ENCODE peak calls at places on chromosomes 13 and 19, in nine cellular contexts. One of them, this sample, is unnamed.

GRCh38 chr19:28737021-28737525 is 475.9 kb downstream of the UQCRFS1 start:
- DNase-seq in transverse colon: no peak
- DNase-seq in Panc1: no peak
- DNase-seq in stomach: no peak
- DNase-seq in sigmoid colon: no peak
- DNase-seq in GM23338: peak; percentile 65
- DNase-seq in prostate gland: no peak
- DNase-seq in GM12878: peak; percentile 3
- DNase-seq in upper lobe of left lung: no peak
- DNase-seq in this sample: no peak

GRCh38 chr19:15289673-15290072 is 42.7 kb downstream of the BRD4 start:
- DNase-seq in transverse colon: no peak
- DNase-seq in GM23338: no peak
- DNase-seq in sigmoid colon: no peak
- DNase-seq in Panc1: no peak
- DNase-seq in upper lobe of left lung: peak; percentile 45
- DNase-seq in GM12878: no peak
- DNase-seq in prostate gland: no peak
- DNase-seq in stomach: no peak
- DNase-seq in this sample: no peak

GRCh38 chr13:108227651-108228272 is 9.6 kb downstream of the ABHD13 start:
- DNase-seq in transverse colon: no peak
- DNase-seq in prostate gland: no peak
- DNase-seq in stomach: no peak
- DNase-seq in GM23338: peak; percentile 43
- DNase-seq in GM12878: no peak
- DNase-seq in sigmoid colon: no peak
- DNase-seq in upper lobe of left lung: no peak
- DNase-seq in Panc1: no peak
- DNase-seq in this sample: no peak

GRCh38 chr19:41939861-41940442 is 11.7 kb upstream of the ERFL start:
- DNase-seq in sigmoid colon: no peak
- DNase-seq in Panc1: no peak
- DNase-seq in upper lobe of left lung: peak; percentile 34
- DNase-seq in GM12878: no peak
- DNase-seq in transverse colon: peak; percentile 62
- DNase-seq in GM23338: peak; percentile 77
- DNase-seq in prostate gland: no peak
- DNase-seq in stomach: peak; percentile 43
- DNase-seq in this sample: no peak

GRCh38 chr13:113120300-113121182 is 2.1 kb upstream of the F10 start:
- DNase-seq in prostate gland: no peak
- DNase-seq in GM23338: no peak
- DNase-seq in GM12878: no peak
- DNase-seq in sigmoid colon: no peak
- DNase-seq in Panc1: no peak
- DNase-seq in transverse colon: no peak
- DNase-seq in upper lobe of left lung: peak; percentile 15
- DNase-seq in stomach: peak; percentile 22
- DNase-seq in this sample: no peak

GRCh38 chr13:66778461-66778860 is 451.7 kb downstream of the PCDH9 start:
- DNase-seq in GM23338: no peak
- DNase-seq in upper lobe of left lung: no peak
- DNase-seq in transverse colon: no peak
- DNase-seq in prostate gland: no peak
- DNase-seq in sigmoid colon: no peak
- DNase-seq in stomach: no peak
- DNase-seq in GM12878: no peak
- DNase-seq in Panc1: no peak
- DNase-seq in this sample: no peak

GRCh38 chr19:403221-404036 is 5.5 kb downstream of the C2CD4C start:
- DNase-seq in Panc1: no peak
- DNase-seq in upper lobe of left lung: peak; percentile 13
- DNase-seq in prostate gland: no peak
- DNase-seq in stomach: no peak
- DNase-seq in transverse colon: no peak
- DNase-seq in sigmoid colon: no peak
- DNase-seq in GM23338: no peak
- DNase-seq in GM12878: no peak
- DNase-seq in this sample: no peak

GRCh38 chr13:23560571-23561089 is 9.6 kb upstream of the TNFRSF19 start:
- DNase-seq in stomach: no peak
- DNase-seq in sigmoid colon: no peak
- DNase-seq in GM12878: no peak
- DNase-seq in prostate gland: no peak
- DNase-seq in GM23338: no peak
- DNase-seq in Panc1: no peak
- DNase-seq in transverse colon: no peak
- DNase-seq in upper lobe of left lung: no peak
- DNase-seq in this sample: no peak

GRCh38 chr13:99215466-99215865 is 14.8 kb downstream of the UBAC2 start:
- DNase-seq in stomach: no peak
- DNase-seq in sigmoid colon: no peak
- DNase-seq in GM12878: no peak
- DNase-seq in transverse colon: no peak
- DNase-seq in prostate gland: no peak
- DNase-seq in upper lobe of left lung: peak; percentile 37
- DNase-seq in GM23338: no peak
- DNase-seq in Panc1: no peak
- DNase-seq in this sample: peak; percentile 87

GRCh38 chr13:97119899-97120745 is 102.0 kb upstream of the MBNL2 start:
- DNase-seq in stomach: no peak
- DNase-seq in Panc1: no peak
- DNase-seq in upper lobe of left lung: no peak
- DNase-seq in prostate gland: no peak
- DNase-seq in transverse colon: no peak
- DNase-seq in GM23338: no peak
- DNase-seq in sigmoid colon: no peak
- DNase-seq in GM12878: no peak
- DNase-seq in this sample: no peak

GRCh38 chr13:23876265-23876664 is 12.9 kb downstream of the MIPEP start:
- DNase-seq in sigmoid colon: no peak
- DNase-seq in Panc1: no peak
- DNase-seq in stomach: no peak
- DNase-seq in prostate gland: no peak
- DNase-seq in transverse colon: peak; percentile 24
- DNase-seq in GM12878: no peak
- DNase-seq in GM23338: peak; percentile 46
- DNase-seq in upper lobe of left lung: no peak
- DNase-seq in this sample: no peak

GRCh38 chr13:59374720-59375119 is 789.0 kb downstream of the DIAPH3 start:
- DNase-seq in sigmoid colon: no peak
- DNase-seq in Panc1: no peak
- DNase-seq in GM12878: no peak
- DNase-seq in transverse colon: no peak
- DNase-seq in GM23338: no peak
- DNase-seq in upper lobe of left lung: no peak
- DNase-seq in stomach: no peak
- DNase-seq in prostate gland: no peak
- DNase-seq in this sample: no peak

GRCh38 chr13:50598338-50598737 is 245.2 kb downstream of the DLEU7 start:
- DNase-seq in sigmoid colon: no peak
- DNase-seq in stomach: no peak
- DNase-seq in Panc1: no peak
- DNase-seq in prostate gland: no peak
- DNase-seq in transverse colon: no peak
- DNase-seq in upper lobe of left lung: no peak
- DNase-seq in GM23338: no peak
- DNase-seq in GM12878: peak; percentile 47
- DNase-seq in this sample: no peak

DNA sequence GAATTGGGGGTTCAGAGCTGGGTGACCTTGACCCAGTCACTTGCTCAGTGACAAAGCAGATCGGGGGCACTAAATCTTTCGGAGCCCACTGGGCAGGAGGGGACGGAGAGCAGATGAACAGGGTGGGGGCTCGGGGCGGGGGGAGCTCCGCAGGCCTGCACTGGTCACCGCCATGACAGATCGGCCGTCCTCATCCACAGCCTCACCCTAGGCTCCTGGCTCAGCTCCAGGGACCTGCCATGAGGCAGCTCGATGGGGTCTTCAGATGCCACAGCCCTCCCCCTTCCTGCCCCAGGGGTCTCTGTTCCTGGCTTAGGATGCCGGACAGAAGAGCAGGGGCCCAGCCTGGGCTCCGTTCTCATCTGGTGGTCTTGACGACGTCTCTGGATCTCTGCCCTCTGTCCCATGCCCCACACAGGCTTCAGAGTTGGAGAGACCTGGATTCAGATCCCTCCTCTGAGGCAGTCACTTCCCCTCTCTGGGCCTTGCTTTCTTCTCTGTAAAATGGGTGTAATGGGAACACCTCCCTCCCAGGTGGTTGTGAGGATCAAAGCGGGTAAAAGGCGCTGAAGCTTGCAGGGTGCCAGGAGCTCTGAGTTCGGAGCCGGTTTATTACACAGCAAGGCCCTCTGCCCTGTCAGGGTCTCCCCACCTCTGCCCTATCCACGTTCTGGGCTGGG is 3.0 kb downstream of the KDM4B start:
- DNase-seq in Panc1: no peak
- DNase-seq in prostate gland: no peak
- DNase-seq in GM12878: no peak
- DNase-seq in transverse colon: no peak
- DNase-seq in sigmoid colon: no peak
- DNase-seq in stomach: no peak
- DNase-seq in upper lobe of left lung: no peak
- DNase-seq in GM23338: no peak
- DNase-seq in this sample: no peak
- H3K27ac ChIP-seq in Panc1: peak overlapping the region; percentile 39
- H3K27ac ChIP-seq in prostate gland: peak overlapping the region; percentile 92
- H3K27ac ChIP-seq in GM12878: no peak overlapping the region
- H3K27ac ChIP-seq in transverse colon: no peak overlapping the region
- H3K27ac ChIP-seq in sigmoid colon: peak overlapping the region; percentile 69
- H3K27ac ChIP-seq in stomach: peak overlapping the region; percentile 52
- H3K27ac ChIP-seq in upper lobe of left lung: no peak overlapping the region
- H3K27ac ChIP-seq in GM23338: peak overlapping the region; percentile 55
- H3K27ac ChIP-seq in this sample: peak overlapping the region; percentile 74

GRCh38 chr19:3059653-3060052 is 2.6 kb downstream of the TLE5 start:
- DNase-seq in transverse colon: no peak
- DNase-seq in stomach: no peak
- DNase-seq in Panc1: no peak
- DNase-seq in GM12878: no peak
- DNase-seq in prostate gland: no peak
- DNase-seq in upper lobe of left lung: no peak
- DNase-seq in sigmoid colon: no peak
- DNase-seq in GM23338: no peak
- DNase-seq in this sample: no peak
- TF ChIP-seq POLR2AphosphoS5 in transverse colon: no peak
- TF ChIP-seq POLR2AphosphoS5 in stomach: no peak
- TF ChIP-seq POLR2AphosphoS5 in Panc1: no peak
- TF ChIP-seq POLR2AphosphoS5 in GM12878: peak; percentile 46
- TF ChIP-seq POLR2AphosphoS5 in prostate gland: no peak
- TF ChIP-seq POLR2AphosphoS5 in upper lobe of left lung: no peak
- TF ChIP-seq POLR2AphosphoS5 in sigmoid colon: no peak
- TF ChIP-seq POLR2AphosphoS5 in GM23338: no peak
- TF ChIP-seq POLR2AphosphoS5 in this sample: no peak

GRCh38 chr19:10615429-10616023 is 9.8 kb upstream of the SLC44A2 start:
- DNase-seq in transverse colon: no peak
- DNase-seq in prostate gland: no peak
- DNase-seq in upper lobe of left lung: no peak
- DNase-seq in stomach: no peak
- DNase-seq in Panc1: no peak
- DNase-seq in sigmoid colon: no peak
- DNase-seq in GM23338: no peak
- DNase-seq in GM12878: no peak
- DNase-seq in this sample: no peak
- H3K27ac ChIP-seq in transverse colon: no peak overlapping the region
- H3K27ac ChIP-seq in prostate gland: no peak overlapping the region
- H3K27ac ChIP-seq in upper lobe of left lung: peak overlapping the region; percentile 50
- H3K27ac ChIP-seq in stomach: no peak overlapping the region
- H3K27ac ChIP-seq in Panc1: no peak overlapping the region
- H3K27ac ChIP-seq in sigmoid colon: no peak overlapping the region
- H3K27ac ChIP-seq in GM23338: no peak overlapping the region
- H3K27ac ChIP-seq in GM12878: no peak overlapping the region
- H3K27ac ChIP-seq in this sample: no peak overlapping the region

DNA sequence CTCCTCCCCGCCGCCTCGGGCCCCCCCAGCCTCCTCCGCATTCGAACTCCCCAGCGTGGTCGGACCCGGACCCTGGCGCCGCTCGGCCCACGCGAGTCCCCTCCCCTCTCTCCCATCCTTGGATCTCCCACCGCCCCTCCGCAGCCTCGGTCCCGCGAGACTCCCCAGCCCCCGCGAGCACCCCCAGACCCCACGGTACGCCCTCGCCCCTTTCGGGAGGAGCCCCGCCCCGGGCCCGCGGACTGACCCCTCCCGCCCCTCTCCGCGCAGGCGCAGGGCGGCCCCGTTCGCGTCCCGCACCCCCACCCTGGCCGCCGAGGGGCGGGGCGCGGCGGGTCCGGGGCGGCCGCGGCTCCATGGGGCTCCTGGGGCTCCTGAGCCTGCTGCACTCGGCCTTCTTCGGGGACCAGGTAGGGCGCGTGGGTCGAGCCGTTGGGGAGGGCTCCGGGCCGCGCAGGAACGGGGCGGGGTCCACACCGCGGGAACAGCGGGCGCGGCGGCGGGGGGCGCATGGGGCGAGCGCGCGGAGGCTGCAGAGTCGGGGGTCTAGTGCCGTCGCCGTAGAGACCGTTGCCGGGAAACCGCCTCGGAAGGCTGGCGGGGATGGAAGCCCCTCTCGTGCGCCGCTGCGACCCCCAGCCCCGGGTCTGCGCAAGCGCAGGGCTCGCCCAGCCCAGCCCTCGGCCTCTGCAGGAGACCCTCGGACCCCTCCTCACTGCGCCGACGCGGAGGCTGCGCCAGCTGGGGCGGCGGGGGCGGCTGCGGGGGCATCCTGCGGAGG is 3.8 kb upstream of the APC2 start:
- DNase-seq in transverse colon: no peak
- DNase-seq in upper lobe of left lung: no peak
- DNase-seq in prostate gland: no peak
- DNase-seq in sigmoid colon: no peak
- DNase-seq in stomach: no peak
- DNase-seq in GM12878: no peak
- DNase-seq in GM23338: peak; percentile 75
- DNase-seq in Panc1: no peak
- DNase-seq in this sample: no peak
- TF ChIP-seq POLR2AphosphoS5 in transverse colon: no peak
- TF ChIP-seq POLR2AphosphoS5 in upper lobe of left lung: no peak
- TF ChIP-seq POLR2AphosphoS5 in prostate gland: no peak
- TF ChIP-seq POLR2AphosphoS5 in sigmoid colon: no peak
- TF ChIP-seq POLR2AphosphoS5 in stomach: no peak
- TF ChIP-seq POLR2AphosphoS5 in GM12878: no peak
- TF ChIP-seq POLR2AphosphoS5 in GM23338: no peak
- TF ChIP-seq POLR2AphosphoS5 in Panc1: no peak
- TF ChIP-seq POLR2AphosphoS5 in this sample: no peak

This sample was measured in esophagus muscularis mucosa.